ENCODE peak calls at places on chromosomes 16 and 17, in nine cellular contexts. C is MM.1S; B is stomach; D is body of pancreas; I is GM23248; L is choroid plexus epithelial cell; O is esophagus squamous epithelium; J is CD8-positive, alpha-beta memory T cell; Q is neuronal stem cell. E is an unnamed sample.

GRCh38 chr16:2820836-2821482 is 3.9 kb downstream of the PRSS21 start:
- DNase-seq in C (no peak), B (no peak), D (no peak), I (no peak), L (no peak), O (no peak), J (no peak), Q (no peak), E (no peak)

GRCh38 chr16:68065716-68066305 is 19.4 kb upstream of the NFATC3 start:
- DNase-seq in C (no peak), B (peak), D (no peak), I (peak), L (peak), O (no peak), J (no peak), Q (no peak), E (no peak)

GRCh38 chr17:82865996-82866395 is 26.2 kb upstream of the ZNF750 start:
- DNase-seq in C (no peak), B (no peak), D (no peak), I (no peak), L (no peak), O (no peak), J (no peak), Q (no peak), E (no peak)

GRCh38 chr17:688100-688989 is 26.3 kb downstream of the VPS53 start:
- DNase-seq in C (no peak), B (no peak), D (no peak), I (peak), L (peak), O (no peak), J (no peak), Q (no peak), E (no peak)

GRCh38 chr17:19284005-19284959 is 47.1 kb downstream of the EPN2 start:
- DNase-seq in C (peak), B (no peak), D (no peak), I (no peak), L (no peak), O (no peak), J (no peak), Q (no peak), E (no peak)

GRCh38 chr17:31269178-31269577 is 27.9 kb downstream of the OMG start:
- DNase-seq in C (no peak), B (no peak), D (no peak), I (peak), L (no peak), O (no peak), J (no peak), Q (no peak), E (no peak)

GRCh38 chr16:56265184-56265583 is 73.9 kb downstream of the GNAO1 start:
- DNase-seq in C (no peak), B (no peak), D (no peak), I (no peak), L (no peak), O (no peak), J (no peak), Q (no peak), E (no peak)

GRCh38 chr16:981695-982151 is at the start of gene SOX8:
- DNase-seq in C (no peak), B (peak), D (no peak), I (peak), L (no peak), O (no peak), J (no peak), Q (no peak), E (no peak)

GRCh38 chr17:57972151-57972550 is 15.9 kb downstream of the VEZF1 start:
- DNase-seq in C (no peak), B (no peak), D (no peak), I (no peak), L (no peak), O (no peak), J (no peak), Q (no peak), E (no peak)

GRCh38 chr17:57672205-57672632 is 72.9 kb downstream of the CCDC182 start:
- DNase-seq in C (no peak), B (no peak), D (no peak), I (peak), L (peak), O (no peak), J (peak), Q (no peak), E (no peak)

GRCh38 chr16:23035240-23035639 is 114.0 kb downstream of the USP31 start:
- DNase-seq in C (no peak), B (no peak), D (no peak), I (no peak), L (no peak), O (no peak), J (no peak), Q (no peak), E (no peak)

GRCh38 chr16:11136600-11136999 is 119.4 kb downstream of the SOCS1 start:
- DNase-seq in C (no peak), B (no peak), D (peak), I (peak), L (peak), O (no peak), J (no peak), Q (no peak), E (no peak)

GRCh38 chr17:43755389-43755875 is 3.2 kb downstream of the SOST start:
- DNase-seq in C (no peak), B (no peak), D (no peak), I (no peak), L (peak), O (no peak), J (no peak), Q (peak), E (no peak)

GRCh38 chr17:59914274-59914854 is 21.4 kb downstream of the RPS6KB1 start:
- DNase-seq in C (peak), B (no peak), D (peak), I (peak), L (peak), O (no peak), J (no peak), Q (peak), E (no peak)

GRCh38 chr17:6303664-6304063 is 131.3 kb downstream of the AIPL1 start:
- DNase-seq in C (peak), B (no peak), D (no peak), I (peak), L (peak), O (no peak), J (no peak), Q (peak), E (no peak)

GRCh38 chr16:4059969-4060368 is 56.3 kb downstream of the ADCY9 start:
- DNase-seq in C (no peak), B (no peak), D (no peak), I (no peak), L (peak), O (no peak), J (peak), Q (no peak), E (no peak)

GRCh38 chr17:29292992-29293889 is 707 bp downstream of the NUFIP2 start:
- DNase-seq in C (peak), B (peak), D (peak), I (peak), L (peak), O (no peak), J (peak), Q (peak), E (no peak)

GRCh38 chr16:14300631-14301149 is 229.6 kb downstream of the MRTFB start:
- DNase-seq in C (peak), B (peak), D (peak), I (peak), L (peak), O (no peak), J (no peak), Q (no peak), E (no peak)

GRCh38 chr17:28698253-28698941 is 13.3 kb downstream of the PROCA1 start:
- DNase-seq in C (no peak), B (peak), D (peak), I (peak), L (no peak), O (no peak), J (no peak), Q (no peak), E (no peak)

GRCh38 chr16:83542491-83542890 is 265.3 kb upstream of the HSBP1 start:
- DNase-seq in C (no peak), B (no peak), D (no peak), I (no peak), L (no peak), O (no peak), J (no peak), Q (no peak), E (no peak)

GRCh38 chr17:81324177-81324905 is 29.2 kb upstream of the SLC38A10 start:
- DNase-seq in C (no peak), B (no peak), D (no peak), I (no peak), L (no peak), O (no peak), J (no peak), Q (no peak), E (no peak)

GRCh38 chr16:57383276-57384247 is 11.3 kb downstream of the CX3CL1 start:
- DNase-seq in C (no peak), B (no peak), D (no peak), I (peak), L (peak), O (no peak), J (peak), Q (no peak), E (no peak)

GRCh38 chr17:80531400-80531799 is 13.2 kb upstream of the RPTOR start:
- DNase-seq in C (no peak), B (no peak), D (no peak), I (no peak), L (no peak), O (no peak), J (no peak), Q (no peak), E (no peak)

GRCh38 chr16:69404275-69404805 is 18.5 kb upstream of the TERF2 start:
- DNase-seq in C (no peak), B (peak), D (peak), I (peak), L (peak), O (no peak), J (no peak), Q (no peak), E (no peak)

GRCh38 chr16:27764869-27765675 is 215.1 kb downstream of the KATNIP start:
- DNase-seq in C (no peak), B (no peak), D (no peak), I (no peak), L (no peak), O (no peak), J (no peak), Q (no peak), E (no peak)

GRCh38 chr16:57988929-57989328 is 11.5 kb downstream of the ZNF319 start:
- DNase-seq in C (no peak), B (no peak), D (no peak), I (no peak), L (no peak), O (no peak), J (peak), Q (no peak), E (no peak)

GRCh38 chr16:11219188-11219587 is 36.8 kb downstream of the SOCS1 start:
- DNase-seq in C (no peak), B (no peak), D (peak), I (no peak), L (peak), O (no peak), J (no peak), Q (no peak), E (no peak)

GRCh38 chr17:81494984-81495383 is 17.6 kb downstream of the ACTG1 start:
- DNase-seq in C (no peak), B (no peak), D (no peak), I (peak), L (peak), O (no peak), J (no peak), Q (no peak), E (no peak)

GRCh38 chr16:85617948-85618347 is 4.8 kb downstream of the GSE1 start:
- DNase-seq in C (no peak), B (peak), D (no peak), I (no peak), L (no peak), O (no peak), J (no peak), Q (no peak), E (no peak)

GRCh38 chr16:622920-623280 is 7.9 kb upstream of the WFIKKN1 start:
- DNase-seq in C (no peak), B (no peak), D (no peak), I (no peak), L (no peak), O (no peak), J (no peak), Q (no peak), E (no peak)

GRCh38 chr16:15810411-15810810 is 46.4 kb downstream of the MYH11 start:
- DNase-seq in C (no peak), B (no peak), D (no peak), I (peak), L (no peak), O (no peak), J (no peak), Q (no peak), E (no peak)

GRCh38 chr17:39101139-39101538 is 50.3 kb downstream of the PLXDC1 start:
- DNase-seq in C (no peak), B (no peak), D (no peak), I (no peak), L (no peak), O (no peak), J (no peak), Q (no peak), E (no peak)

GRCh38 chr16:74568961-74569631 is 37.8 kb downstream of the GLG1 start:
- DNase-seq in C (no peak), B (no peak), D (no peak), I (peak), L (peak), O (no peak), J (no peak), Q (no peak), E (no peak)

GRCh38 chr17:40499551-40500189 is 1.8 kb downstream of the TNS4 start:
- DNase-seq in C (no peak), B (peak), D (peak), I (peak), L (peak), O (no peak), J (no peak), Q (no peak), E (no peak)
- H3K4me3 ChIP-seq in C (no peak), B (peak), D (no peak), I (no peak), L (no peak), O (peak), J (no peak), Q (peak), E (no peak)

DNA sequence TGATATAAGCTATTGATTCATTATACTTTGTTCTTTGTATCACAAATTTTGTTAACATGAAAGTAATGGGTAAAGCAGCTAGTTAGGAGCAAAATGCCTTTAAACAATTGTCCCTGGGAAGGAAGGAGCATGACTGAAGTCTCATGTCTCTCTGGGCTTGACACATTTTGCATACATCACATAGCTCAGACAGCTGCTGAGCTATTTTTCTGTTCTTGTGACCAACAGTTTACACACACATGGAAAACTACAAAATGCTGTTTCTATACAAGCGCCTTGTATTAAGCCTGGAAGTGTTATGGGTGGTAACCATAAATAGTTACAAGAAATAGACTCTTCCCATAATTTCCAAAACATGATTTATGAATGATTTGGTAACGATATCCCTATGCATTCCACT is 4.7 kb downstream of the ACSF2 start:
- DNase-seq in C (no peak), B (no peak), D (no peak), I (no peak), L (no peak), O (no peak), J (no peak), Q (no peak), E (no peak)
- H3K4me3 ChIP-seq in C (no peak), B (no peak), D (no peak), I (no peak), L (no peak), O (no peak), J (no peak), Q (no peak), E (no peak)

GRCh38 chr17:9024497-9024896 is 3.2 kb downstream of the NTN1 start:
- DNase-seq in C (no peak), B (no peak), D (no peak), I (no peak), L (no peak), O (no peak), J (no peak), Q (peak), E (no peak)

GRCh38 chr17:9021158-9021984 is at the start of gene NTN1:
- DNase-seq in C (peak), B (peak), D (peak), I (peak), L (peak), O (no peak), J (no peak), Q (peak), E (no peak)

GRCh38 chr17:9022553-9023388 is 1.5 kb downstream of the NTN1 start:
- DNase-seq in C (no peak), B (no peak), D (no peak), I (peak), L (peak), O (no peak), J (no peak), Q (peak), E (no peak)

GRCh38 chr17:9021985-9022552 is 759 bp downstream of the NTN1 start:
- DNase-seq in C (no peak), B (no peak), D (peak), I (peak), L (peak), O (no peak), J (no peak), Q (peak), E (no peak)

DNA sequence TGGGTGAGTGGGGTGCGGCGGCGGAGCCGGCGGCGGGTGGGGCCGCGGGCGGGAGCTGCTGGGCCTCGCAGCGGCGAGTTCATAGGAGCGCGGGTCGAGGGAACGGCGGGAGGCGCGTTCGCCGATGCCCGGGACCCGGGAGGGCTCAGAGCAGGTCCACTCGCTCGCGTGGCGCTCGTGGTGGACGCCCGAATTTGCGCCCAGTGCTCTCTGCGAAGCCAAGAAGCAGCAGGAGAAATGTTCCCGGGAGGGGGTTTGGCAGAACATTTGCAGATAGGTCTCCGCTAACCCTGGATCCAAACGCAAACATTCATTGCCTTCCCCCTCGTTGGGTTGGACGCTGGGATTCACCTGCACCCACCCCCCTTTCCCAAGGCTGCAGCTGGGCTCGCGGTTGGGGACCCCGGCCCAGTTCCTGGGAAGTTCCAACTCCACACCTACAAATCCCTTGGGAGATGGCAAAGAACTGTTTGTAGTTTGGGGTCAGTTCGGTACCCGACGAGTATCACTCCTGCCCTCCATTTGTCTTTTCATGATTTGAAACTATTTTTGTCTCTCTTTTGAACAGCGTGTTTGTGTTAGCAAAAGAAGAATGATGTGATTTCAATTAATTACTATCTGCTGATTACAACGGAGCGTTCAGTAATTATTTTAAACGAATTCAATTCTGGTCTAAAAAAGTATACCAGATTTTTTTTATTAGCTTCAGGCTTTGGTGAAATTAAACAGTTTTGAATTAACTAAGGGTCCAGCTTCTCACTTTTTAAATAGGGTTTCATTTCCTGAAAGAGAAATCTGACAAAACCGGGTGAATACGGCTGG is 2.3 kb downstream of the NTN1 start:
- DNase-seq in C (no peak), B (no peak), D (no peak), I (peak), L (no peak), O (no peak), J (no peak), Q (no peak), E (no peak)
- H3K4me3 ChIP-seq in C (no peak), B (peak), D (no peak), I (no peak), L (no peak), O (peak), J (no peak), Q (peak), E (no peak)

GRCh38 chr17:45371414-45372324 is 54.8 kb upstream of the MAP3K14 start:
- DNase-seq in C (no peak), B (peak), D (peak), I (peak), L (peak), O (no peak), J (no peak), Q (peak), E (peak)
- H3K4me3 ChIP-seq in C (no peak), B (peak), D (peak), I (peak), L (peak), O (peak), J (no peak), Q (no peak), E (no peak)

DNA sequence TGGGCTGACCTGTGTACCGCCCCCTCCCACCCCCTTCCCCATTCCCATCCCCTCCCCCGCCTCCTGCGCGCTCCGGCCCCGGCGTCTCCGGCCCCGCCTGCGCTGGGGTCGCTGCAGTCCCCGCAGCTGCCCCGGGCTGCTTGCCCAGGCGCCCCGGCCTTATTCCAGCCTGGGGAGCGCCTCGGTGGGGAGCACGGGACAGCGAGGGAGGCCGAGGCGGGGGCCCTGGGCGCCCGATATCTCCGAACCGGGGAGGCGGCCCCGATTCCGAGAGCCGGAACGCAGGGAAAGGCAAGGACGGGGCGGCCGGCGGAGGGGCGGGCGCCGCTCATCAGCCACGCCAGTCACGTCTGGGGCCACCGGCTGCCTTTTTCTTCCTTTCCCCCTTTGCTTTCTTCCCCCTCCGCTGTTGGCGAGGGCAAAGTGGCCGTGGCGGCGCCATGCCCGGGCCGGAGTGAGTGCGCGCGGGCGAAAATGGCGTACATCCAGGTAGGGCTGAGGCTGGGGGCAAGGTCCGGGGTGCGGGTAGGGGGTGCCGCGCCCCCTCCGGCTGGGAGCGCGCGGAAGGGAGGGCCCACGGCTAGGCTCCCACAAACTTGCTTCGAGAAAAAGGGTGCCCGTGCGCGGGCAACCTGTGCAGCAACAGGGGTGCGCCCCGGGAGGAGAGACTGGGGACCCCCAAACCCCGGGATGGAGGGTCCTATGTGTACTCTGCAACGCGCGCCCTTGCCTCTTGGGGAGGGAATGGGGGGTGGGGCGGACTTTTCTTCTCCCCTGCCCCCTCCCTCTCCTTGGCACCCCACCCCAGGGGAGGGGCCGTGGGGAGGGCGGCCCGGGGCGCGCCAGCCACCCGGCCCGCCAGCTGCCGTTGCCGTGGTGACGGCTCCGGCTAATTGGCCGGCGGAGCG is at the start of gene SYT17:
- DNase-seq in C (no peak), B (peak), D (no peak), I (peak), L (no peak), O (no peak), J (no peak), Q (peak), E (no peak)
- H3K4me3 ChIP-seq in C (peak), B (peak), D (peak), I (peak), L (peak), O (peak), J (no peak), Q (peak), E (peak)

E was measured in iPS DF 6.9.